ENCODE peak calls at places on chromosomes 4 and X, in eight cellular contexts. G is progenitor cell of endocrine pancreas, C is AG10803, Y is osteocyte, K is prostate gland, F is A549, M is OCI-LY7, E is HCT116. W is an unnamed sample.

GRCh38 chr4:62260256-62260655 is 1060.1 kb downstream of the ADGRL3 start:
- DNase-seq in G (no peak), E (no peak), Y (no peak), C (no peak), M (no peak), F (no peak), K (no peak), W (no peak)

GRCh38 chr4:186570193-186570996 is 15.0 kb upstream of the MTNR1A start:
- DNase-seq in F (peak; percentile 12), K (no peak), Y (no peak), E (no peak), M (no peak), C (peak; percentile 49), G (no peak), W (no peak)

GRCh38 chr4:55592014-55592413 is at the start of gene PDCL2:
- DNase-seq in G (no peak), C (no peak), E (no peak), Y (no peak), M (no peak), F (peak; percentile 3), K (no peak), W (no peak)

GRCh38 chr4:10115657-10116624 is 658 bp downstream of the WDR1 start:
- DNase-seq in C (no peak), Y (no peak), G (peak; percentile 33), F (peak; percentile 52), M (peak; percentile 70), K (peak; percentile 70), E (peak; percentile 28), W (peak; percentile 36)

GRCh38 chr4:120841580-120841979 is 80.9 kb downstream of the PRDM5 start:
- DNase-seq in K (no peak), F (no peak), E (no peak), G (no peak), M (no peak), C (peak; percentile 61), Y (no peak), W (no peak)

GRCh38 chr4:101282076-101282844 is 65.1 kb downstream of the PPP3CA start:
- DNase-seq in K (no peak), Y (no peak), E (no peak), F (no peak), C (no peak), M (no peak), G (no peak), W (no peak)

GRCh38 chrX:23799469-23800065 is 16.6 kb downstream of the SAT1 start:
- DNase-seq in G (no peak), K (no peak), M (no peak), F (no peak), C (peak; percentile 24), E (no peak), Y (no peak), W (no peak)

GRCh38 chrX:31112226-31112999 is 40.6 kb upstream of the FTHL17 start:
- DNase-seq in F (no peak), E (no peak), C (no peak), K (no peak), G (no peak), Y (no peak), M (no peak), W (no peak)

GRCh38 chrX:30141966-30142365 is 73.4 kb upstream of the MAGEB2 start:
- DNase-seq in M (peak; percentile 27), K (no peak), G (no peak), Y (no peak), F (peak; percentile 62), E (peak; percentile 43), C (peak; percentile 14), W (peak; percentile 24)

GRCh38 chrX:65127804-65128203 is 151.6 kb upstream of the ZC4H2 start:
- DNase-seq in M (no peak), C (peak; percentile 1), E (no peak), G (no peak), F (no peak), Y (no peak), K (no peak), W (no peak)

GRCh38 chr4:163263601-163264000 is 68.8 kb downstream of the NPY1R start:
- DNase-seq in K (no peak), G (no peak), E (no peak), M (no peak), F (no peak), Y (no peak), C (no peak), W (no peak)

GRCh38 chr4:139735381-139736256 is 70.0 kb downstream of the MGST2 start:
- DNase-seq in M (no peak), F (no peak), K (peak; percentile 17), C (peak; percentile 8), E (no peak), Y (no peak), G (peak; percentile 49), W (peak; percentile 63)

GRCh38 chr4:84529169-84529751 is 30.2 kb upstream of the NKX6-1 start:
- DNase-seq in M (peak; percentile 46), G (no peak), C (peak; percentile 20), F (peak; percentile 12), K (no peak), E (peak; percentile 21), Y (no peak), W (no peak)

GRCh38 chr4:84530871-84531270 is 31.8 kb upstream of the NKX6-1 start:
- DNase-seq in Y (no peak), M (no peak), F (peak; percentile 18), C (no peak), E (no peak), K (no peak), G (no peak), W (no peak)

GRCh38 chr4:84531689-84532088 is 32.6 kb upstream of the NKX6-1 start:
- DNase-seq in Y (no peak), K (no peak), C (no peak), F (peak; percentile 8), G (no peak), E (no peak), M (no peak), W (no peak)

GRCh38 chr4:84535901-84536300 is 36.8 kb upstream of the NKX6-1 start:
- DNase-seq in C (no peak), K (no peak), F (no peak), E (no peak), Y (no peak), M (no peak), G (no peak), W (no peak)

DNA sequence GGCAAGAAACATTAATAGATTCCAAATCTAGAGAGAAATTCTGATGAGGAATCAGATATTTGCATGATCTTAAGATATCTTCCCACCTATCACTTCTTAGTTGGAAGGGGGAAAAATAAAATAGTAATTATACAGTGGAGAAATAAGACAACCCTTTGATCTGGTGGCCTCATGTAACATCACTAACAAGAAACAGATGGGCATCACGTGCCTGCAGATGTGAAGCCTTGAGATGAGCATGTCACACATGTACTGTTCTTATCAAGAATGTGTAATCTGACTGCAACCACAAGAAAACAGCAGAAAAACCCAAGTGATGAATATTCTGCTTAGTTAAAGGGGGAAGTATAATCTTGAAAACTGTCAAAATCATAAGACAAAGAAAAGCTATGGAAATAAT is 31.4 kb upstream of the NKX6-1 start:
- DNase-seq in G (no peak), C (peak; percentile 12), K (no peak), Y (no peak), M (no peak), F (no peak), E (no peak), W (no peak)
- TF ChIP-seq CTCF in G (no peak), C (no peak), K (no peak), Y (no peak), M (no peak), F (no peak), E (no peak), W (no peak)

GRCh38 chr4:37976991-37977470 is 16.8 kb downstream of the PTTG2 start:
- DNase-seq in F (peak; percentile 61), G (peak; percentile 79), Y (peak; percentile 91), K (peak; percentile 57), E (peak; percentile 24), C (peak; percentile 62), M (peak; percentile 90), W (peak; percentile 81)
- TF ChIP-seq CTCF in F (no peak), G (peak; percentile 35), Y (no peak), K (no peak), E (no peak), C (no peak), M (peak; percentile 39), W (no peak)

GRCh38 chr4:15197005-15197404 is 194.7 kb downstream of the CPEB2 start:
- DNase-seq in K (no peak), C (peak; percentile 11), E (no peak), F (peak; percentile 8), Y (no peak), G (no peak), M (no peak), W (peak; percentile 21)
- TF ChIP-seq CTCF in K (no peak), C (peak; percentile 40), E (peak; percentile 31), F (peak; percentile 11), Y (peak; percentile 56), G (peak; percentile 51), M (peak; percentile 28), W (no peak)

GRCh38 chr4:14871676-14872430 is 130.4 kb upstream of the CPEB2 start:
- DNase-seq in M (peak; percentile 14), K (no peak), E (peak; percentile 2), G (no peak), F (peak; percentile 25), Y (no peak), C (no peak), W (peak; percentile 37)
- TF ChIP-seq CTCF in M (peak; percentile 63), K (no peak), E (peak; percentile 45), G (peak; percentile 29), F (no peak), Y (no peak), C (peak; percentile 25), W (peak; percentile 22)

GRCh38 chrX:8044861-8045434 is 117.7 kb upstream of the PNPLA4 start:
- DNase-seq in Y (no peak), G (no peak), E (no peak), C (no peak), K (no peak), F (no peak), M (no peak), W (no peak)

GRCh38 chrX:8043121-8043520 is 115.9 kb upstream of the PNPLA4 start:
- DNase-seq in K (no peak), C (no peak), Y (no peak), F (no peak), E (no peak), M (no peak), G (no peak), W (no peak)

GRCh38 chrX:8043546-8043945 is 116.3 kb upstream of the PNPLA4 start:
- DNase-seq in F (no peak), M (no peak), G (no peak), C (no peak), Y (no peak), E (no peak), K (no peak), W (no peak)

GRCh38 chrX:8037593-8038348 is 110.6 kb upstream of the PNPLA4 start:
- DNase-seq in F (no peak), M (no peak), E (no peak), K (no peak), C (no peak), Y (no peak), G (no peak), W (no peak)

DNA sequence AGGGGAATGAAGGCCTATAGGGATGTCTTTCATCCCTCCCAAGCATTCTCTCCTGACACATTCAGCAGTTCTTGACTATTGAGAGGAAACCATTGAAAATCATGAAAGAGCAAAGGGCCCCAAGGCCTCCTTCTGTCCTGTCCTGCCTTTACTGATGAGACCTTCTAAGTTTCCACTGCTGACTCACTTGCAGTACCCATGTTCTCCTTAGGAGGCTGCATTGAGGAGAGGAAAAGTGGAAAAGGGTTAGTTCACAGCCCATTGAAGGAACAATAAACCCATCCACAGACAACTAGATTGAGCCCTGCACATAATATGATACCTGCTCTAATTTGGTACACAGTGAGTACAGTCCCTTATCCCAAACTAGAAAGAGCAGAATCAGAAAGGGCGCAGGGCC is 115.1 kb upstream of the PNPLA4 start:
- DNase-seq in K (no peak), C (no peak), Y (no peak), E (no peak), G (no peak), F (peak; percentile 4), M (no peak), W (no peak)
- TF ChIP-seq CTCF in K (no peak), C (no peak), Y (no peak), E (peak; percentile 13), G (peak; percentile 43), F (no peak), M (peak; percentile 12), W (peak; percentile 27)